ENCODE peak calls at places on chromosomes 7 and 10, in five cellular contexts. D is nucleus accumbens; Q is endothelial cell; U is activated naive CD4-positive, alpha-beta T cell treated with anti-CD3 and anti-CD28 coated beads, Interleukin-2, amount 10 ng/mL, durations not matched to agents 7 days and 5 days; W is AG09309. J is an unnamed sample.

GRCh38 chr10:36096571-36096970 is 454.5 kb upstream of the FZD8 start:
- DNase-seq in D (no peak), Q (no peak), U (no peak), W (no peak), J (no peak)

GRCh38 chr10:84634636-84635035 is 306.2 kb downstream of the CCSER2 start:
- DNase-seq in D (no peak), Q (no peak), U (no peak), W (no peak), J (no peak)

GRCh38 chr7:92809397-92810241 is 26.8 kb downstream of the CDK6 start:
- DNase-seq in D (peak), Q (peak), U (peak), W (peak), J (peak)

GRCh38 chr7:108498481-108498880 is 27.5 kb downstream of the PNPLA8 start:
- DNase-seq in D (no peak), Q (no peak), U (no peak), W (no peak), J (no peak)

GRCh38 chr7:47873767-47874166 is 74.5 kb downstream of the PKD1L1 start:
- DNase-seq in D (no peak), Q (no peak), U (no peak), W (no peak), J (no peak)

GRCh38 chr7:469591-469961 is 50.1 kb downstream of the PDGFA start:
- DNase-seq in D (no peak), Q (no peak), U (peak), W (no peak), J (no peak)

GRCh38 chr10:12919574-12919973 is 81.9 kb downstream of the CCDC3 start:
- DNase-seq in D (no peak), Q (no peak), U (no peak), W (no peak), J (no peak)

GRCh38 chr10:30365278-30365677 is 16.2 kb upstream of the MTPAP start:
- DNase-seq in D (no peak), Q (no peak), U (no peak), W (no peak), J (no peak)

GRCh38 chr7:155223021-155223420 is 74.7 kb upstream of the INSIG1 start:
- DNase-seq in D (no peak), Q (no peak), U (no peak), W (no peak), J (no peak)